ENCODE peak calls at places on chromosomes 3 and 15, in ten cellular contexts. D is stomach, P is spleen, M is GM12891, C is HCT116, Q is HL-60, U is GM23338, V is upper lobe of left lung, S is K562, H is GM12892. X is an unnamed sample.
A peak's percentile ranks its signal among the peaks of the same experiment; 100 is the strongest.

GRCh38 chr15:91345761-91346160 is 245.7 kb downstream of the SV2B start:
- DNase-seq in V (no peak), C (no peak), S (no peak), M (no peak), H (no peak), Q (no peak), D (no peak), U (no peak), P (no peak), X (no peak)

GRCh38 chr3:103889675-103890074 is 1454.9 kb downstream of the ZPLD1 start:
- DNase-seq in Q (no peak), H (no peak), M (no peak), P (no peak), S (no peak), D (no peak), C (no peak), V (no peak), U (no peak), X (no peak)

GRCh38 chr15:55246567-55246966 is 43.0 kb downstream of the RAB27A start:
- DNase-seq in S (no peak), H (no peak), D (peak; percentile 36), P (no peak), Q (no peak), C (no peak), U (no peak), M (no peak), V (no peak), X (no peak)

GRCh38 chr3:130480736-130481135 is 36.2 kb upstream of the COL6A6 start:
- DNase-seq in V (no peak), M (no peak), C (peak; percentile 26), S (peak; percentile 13), P (no peak), Q (peak; percentile 29), U (peak; percentile 88), H (no peak), D (no peak), X (no peak)

GRCh38 chr3:108602935-108603294 is 13.4 kb downstream of the DZIP3 start:
- DNase-seq in U (no peak), M (no peak), P (no peak), D (no peak), S (no peak), Q (no peak), C (no peak), H (no peak), V (no peak), X (no peak)

GRCh38 chr3:28916713-28917499 is 364.0 kb upstream of the RBMS3 start:
- DNase-seq in H (no peak), C (no peak), U (peak; percentile 76), S (no peak), Q (no peak), D (peak; percentile 26), P (peak; percentile 49), V (no peak), M (no peak), X (peak; percentile 33)

GRCh38 chr3:172096881-172097420 is 57.6 kb downstream of the FNDC3B start:
- DNase-seq in M (no peak), H (no peak), V (no peak), S (peak; percentile 62), D (peak; percentile 62), Q (peak; percentile 69), U (peak; percentile 42), C (no peak), P (no peak), X (no peak)

GRCh38 chr3:47984089-47984759 is 32.0 kb downstream of the MAP4 start:
- DNase-seq in P (no peak), Q (no peak), S (no peak), H (no peak), C (peak; percentile 42), U (no peak), M (no peak), D (no peak), V (no peak), X (no peak)

GRCh38 chr3:160134964-160135363 is 90.3 kb upstream of the C3orf80 start:
- DNase-seq in H (no peak), U (no peak), C (no peak), M (no peak), V (no peak), Q (peak; percentile 84), P (no peak), D (no peak), S (no peak), X (no peak)

GRCh38 chr3:160378331-160379109 is 20.5 kb downstream of the IFT80 start:
- DNase-seq in C (no peak), D (no peak), H (no peak), P (no peak), S (no peak), Q (no peak), V (no peak), U (no peak), M (no peak), X (no peak)

GRCh38 chr3:14803101-14803980 is 15.4 kb upstream of the FGD5 start:
- DNase-seq in S (peak; percentile 63), V (no peak), U (peak; percentile 14), C (no peak), P (peak; percentile 71), D (peak; percentile 50), M (no peak), Q (no peak), H (no peak), X (peak; percentile 72)

GRCh38 chr3:40574661-40575060 is 49.9 kb downstream of the ZNF621 start:
- DNase-seq in H (no peak), S (peak; percentile 38), M (no peak), D (no peak), Q (no peak), P (no peak), V (peak; percentile 63), C (no peak), U (no peak), X (no peak)

GRCh38 chr3:150210461-150211110 is 197.5 kb upstream of the TSC22D2 start:
- DNase-seq in P (no peak), M (no peak), U (peak; percentile 34), C (no peak), S (no peak), D (no peak), Q (no peak), H (no peak), V (no peak), X (no peak)

GRCh38 chr3:185151101-185151958 is 1.5 kb downstream of the C3orf70 start:
- DNase-seq in P (no peak), U (no peak), V (no peak), Q (no peak), M (no peak), S (no peak), C (no peak), D (no peak), H (no peak), X (no peak)

GRCh38 chr3:157087398-157088132 is 72.4 kb downstream of the CCNL1 start:
- DNase-seq in V (no peak), D (no peak), M (no peak), U (no peak), C (peak; percentile 23), Q (no peak), H (no peak), S (no peak), P (no peak), X (no peak)

GRCh38 chr3:33318709-33319380 is 41.6 kb downstream of the FBXL2 start:
- DNase-seq in V (no peak), S (no peak), H (no peak), M (no peak), P (no peak), Q (no peak), D (no peak), U (peak; percentile 39), C (no peak), X (no peak)

GRCh38 chr3:107067421-107067820 is 309.8 kb upstream of the CCDC54 start:
- DNase-seq in Q (no peak), V (no peak), P (no peak), D (no peak), S (no peak), C (no peak), H (no peak), M (no peak), U (no peak), X (no peak)

GRCh38 chr3:127676456-127676855 is 3.7 kb downstream of the ABTB1 start:
- DNase-seq in U (no peak), H (no peak), D (peak; percentile 23), Q (no peak), C (no peak), M (no peak), S (no peak), P (peak; percentile 76), V (no peak), X (no peak)

DNA sequence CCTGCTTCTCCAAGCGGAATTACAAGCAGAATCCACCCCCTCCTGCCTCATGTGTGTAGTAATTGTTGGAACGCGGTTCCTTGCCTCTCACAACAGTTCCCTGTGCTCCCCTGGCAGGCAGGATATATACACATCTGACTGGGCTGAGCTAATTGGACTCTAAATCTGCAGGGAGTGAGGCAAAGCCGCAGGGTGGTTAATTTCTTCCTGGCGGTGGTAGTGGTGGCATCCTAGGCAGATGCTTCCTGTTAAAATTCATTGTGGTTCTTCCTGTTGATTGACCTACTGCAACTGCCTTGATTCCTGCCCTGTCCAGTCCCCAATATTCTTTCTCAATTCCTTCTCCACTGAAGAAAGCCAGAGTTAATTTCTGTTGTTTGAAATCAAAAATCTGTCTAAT is 202.9 kb upstream of the PROK2 start:
- DNase-seq in V (no peak), P (no peak), D (no peak), H (no peak), C (no peak), M (no peak), Q (peak; percentile 85), S (no peak), U (no peak), X (no peak)
- TF ChIP-seq POLR2AphosphoS5 in V (no peak), P (no peak), D (no peak), H (no peak), C (no peak), M (no peak), Q (peak; percentile 95), S (no peak), U (no peak), X (no peak)

DNA sequence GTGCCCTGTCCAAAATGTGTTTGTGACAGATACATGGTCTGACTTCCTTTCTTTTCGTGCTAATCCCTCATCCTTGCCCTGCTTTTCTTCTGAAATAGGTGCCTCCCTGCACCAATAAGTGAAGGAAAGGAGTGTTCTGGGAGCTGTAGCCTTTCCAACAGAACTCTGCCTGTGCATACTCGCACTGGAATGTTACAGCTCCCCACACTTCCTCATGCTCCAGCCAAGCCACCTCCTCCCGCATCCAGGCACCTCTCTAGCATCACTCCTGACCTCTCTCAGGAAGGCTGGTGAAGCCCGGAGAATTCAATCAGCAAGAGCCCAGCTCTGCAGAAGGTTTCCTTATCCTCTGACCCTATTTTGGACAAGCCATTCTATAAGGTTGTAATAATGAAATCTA is 478.1 kb downstream of the GABRG3 start:
- DNase-seq in Q (no peak), S (no peak), C (no peak), M (no peak), H (no peak), U (peak; percentile 9), P (no peak), D (no peak), V (no peak), X (no peak)
- TF ChIP-seq POLR2AphosphoS5 in Q (no peak), S (no peak), C (no peak), M (no peak), H (no peak), U (no peak), P (no peak), D (no peak), V (no peak), X (no peak)

GRCh38 chr15:28125673-28126651 is 26.8 kb upstream of the OCA2 start:
- DNase-seq in V (no peak), C (peak; percentile 33), P (no peak), D (no peak), S (peak; percentile 41), H (no peak), U (peak; percentile 81), Q (peak; percentile 17), M (no peak), X (no peak)
- TF ChIP-seq POLR2AphosphoS5 in V (no peak), C (no peak), P (no peak), D (no peak), S (no peak), H (no peak), U (no peak), Q (no peak), M (no peak), X (no peak)

GRCh38 chr15:25971053-25971452 is 107.9 kb upstream of the ATP10A start:
- DNase-seq in U (no peak), V (no peak), H (no peak), D (no peak), P (no peak), C (no peak), S (no peak), Q (no peak), M (no peak), X (no peak)
- TF ChIP-seq POLR2AphosphoS5 in U (no peak), V (no peak), H (no peak), D (peak; percentile 37), P (no peak), C (no peak), S (no peak), Q (no peak), M (no peak), X (peak; percentile 48)

X was measured in transverse colon.